ENCODE peak calls at places on chromosomes 2 and 18, in seven cellular contexts. One of them, this sample, is unnamed.

GRCh38 chr2:71888741-71889445 is 258.8 kb downstream of the CYP26B1 start:
- DNase-seq in activated CD8-positive, alpha-beta memory T cell treated with anti-CD3 and anti-CD28 coated beads, Interleukin-2, amount 50 U/mL, for 48 hours: no peak
- DNase-seq in hippocampal formation: no peak
- DNase-seq in HT1080: peak; percentile 31
- DNase-seq in cardiac fibroblast: no peak
- DNase-seq in H9: no peak
- DNase-seq in kidney epithelial cell: no peak
- DNase-seq in this sample: peak; percentile 50

GRCh38 chr2:201515573-201516246 is 64.2 kb downstream of the STRADB start:
- DNase-seq in activated CD8-positive, alpha-beta memory T cell treated with anti-CD3 and anti-CD28 coated beads, Interleukin-2, amount 50 U/mL, for 48 hours: no peak
- DNase-seq in hippocampal formation: no peak
- DNase-seq in HT1080: no peak
- DNase-seq in cardiac fibroblast: no peak
- DNase-seq in H9: no peak
- DNase-seq in kidney epithelial cell: no peak
- DNase-seq in this sample: no peak

GRCh38 chr2:190563109-190563508 is 28.6 kb upstream of the NEMP2 start:
- DNase-seq in activated CD8-positive, alpha-beta memory T cell treated with anti-CD3 and anti-CD28 coated beads, Interleukin-2, amount 50 U/mL, for 48 hours: no peak
- DNase-seq in hippocampal formation: no peak
- DNase-seq in HT1080: no peak
- DNase-seq in cardiac fibroblast: no peak
- DNase-seq in H9: no peak
- DNase-seq in kidney epithelial cell: peak; percentile 45
- DNase-seq in this sample: no peak

GRCh38 chr2:15931950-15932349 is 8.4 kb upstream of the MYCN start:
- DNase-seq in activated CD8-positive, alpha-beta memory T cell treated with anti-CD3 and anti-CD28 coated beads, Interleukin-2, amount 50 U/mL, for 48 hours: no peak
- DNase-seq in hippocampal formation: no peak
- DNase-seq in HT1080: no peak
- DNase-seq in cardiac fibroblast: no peak
- DNase-seq in H9: no peak
- DNase-seq in kidney epithelial cell: no peak
- DNase-seq in this sample: no peak

GRCh38 chr2:159879061-159879604 is 81.1 kb upstream of the CD302 start:
- DNase-seq in activated CD8-positive, alpha-beta memory T cell treated with anti-CD3 and anti-CD28 coated beads, Interleukin-2, amount 50 U/mL, for 48 hours: no peak
- DNase-seq in hippocampal formation: no peak
- DNase-seq in HT1080: no peak
- DNase-seq in cardiac fibroblast: peak; percentile 56
- DNase-seq in H9: no peak
- DNase-seq in kidney epithelial cell: no peak
- DNase-seq in this sample: no peak

GRCh38 chr18:33849731-33850130 is 271.7 kb downstream of the ASXL3 start:
- DNase-seq in activated CD8-positive, alpha-beta memory T cell treated with anti-CD3 and anti-CD28 coated beads, Interleukin-2, amount 50 U/mL, for 48 hours: no peak
- DNase-seq in hippocampal formation: no peak
- DNase-seq in HT1080: no peak
- DNase-seq in cardiac fibroblast: no peak
- DNase-seq in H9: no peak
- DNase-seq in kidney epithelial cell: no peak
- DNase-seq in this sample: no peak

GRCh38 chr2:207463433-207463832 is 66.3 kb upstream of the CREB1 start:
- DNase-seq in activated CD8-positive, alpha-beta memory T cell treated with anti-CD3 and anti-CD28 coated beads, Interleukin-2, amount 50 U/mL, for 48 hours: no peak
- DNase-seq in hippocampal formation: no peak
- DNase-seq in HT1080: no peak
- DNase-seq in cardiac fibroblast: peak; percentile 30
- DNase-seq in H9: no peak
- DNase-seq in kidney epithelial cell: no peak
- DNase-seq in this sample: no peak

GRCh38 chr18:68017385-68017784 is 500.9 kb upstream of the DSEL start:
- DNase-seq in activated CD8-positive, alpha-beta memory T cell treated with anti-CD3 and anti-CD28 coated beads, Interleukin-2, amount 50 U/mL, for 48 hours: no peak
- DNase-seq in hippocampal formation: no peak
- DNase-seq in HT1080: no peak
- DNase-seq in cardiac fibroblast: no peak
- DNase-seq in H9: no peak
- DNase-seq in kidney epithelial cell: no peak
- DNase-seq in this sample: no peak

GRCh38 chr2:169819106-169819505 is 5.6 kb downstream of the METTL5 start:
- DNase-seq in activated CD8-positive, alpha-beta memory T cell treated with anti-CD3 and anti-CD28 coated beads, Interleukin-2, amount 50 U/mL, for 48 hours: no peak
- DNase-seq in hippocampal formation: no peak
- DNase-seq in HT1080: peak; percentile 28
- DNase-seq in cardiac fibroblast: peak; percentile 60
- DNase-seq in H9: no peak
- DNase-seq in kidney epithelial cell: no peak
- DNase-seq in this sample: no peak

GRCh38 chr2:190867182-190867581 is 13.4 kb upstream of the GLS start:
- DNase-seq in activated CD8-positive, alpha-beta memory T cell treated with anti-CD3 and anti-CD28 coated beads, Interleukin-2, amount 50 U/mL, for 48 hours: no peak
- DNase-seq in hippocampal formation: no peak
- DNase-seq in HT1080: no peak
- DNase-seq in cardiac fibroblast: peak; percentile 58
- DNase-seq in H9: no peak
- DNase-seq in kidney epithelial cell: no peak
- DNase-seq in this sample: no peak

GRCh38 chr2:217338306-217338916 is 478.5 kb upstream of the TNP1 start:
- DNase-seq in activated CD8-positive, alpha-beta memory T cell treated with anti-CD3 and anti-CD28 coated beads, Interleukin-2, amount 50 U/mL, for 48 hours: no peak
- DNase-seq in hippocampal formation: no peak
- DNase-seq in HT1080: peak; percentile 61
- DNase-seq in cardiac fibroblast: peak; percentile 48
- DNase-seq in H9: no peak
- DNase-seq in kidney epithelial cell: peak; percentile 25
- DNase-seq in this sample: no peak

GRCh38 chr18:36419913-36420531 is 122.5 kb downstream of the FHOD3 start:
- DNase-seq in activated CD8-positive, alpha-beta memory T cell treated with anti-CD3 and anti-CD28 coated beads, Interleukin-2, amount 50 U/mL, for 48 hours: no peak
- DNase-seq in hippocampal formation: no peak
- DNase-seq in HT1080: peak; percentile 64
- DNase-seq in cardiac fibroblast: no peak
- DNase-seq in H9: no peak
- DNase-seq in kidney epithelial cell: peak; percentile 67
- DNase-seq in this sample: no peak

GRCh38 chr2:66455490-66455889 is 20.6 kb downstream of the MEIS1 start:
- DNase-seq in activated CD8-positive, alpha-beta memory T cell treated with anti-CD3 and anti-CD28 coated beads, Interleukin-2, amount 50 U/mL, for 48 hours: no peak
- DNase-seq in hippocampal formation: no peak
- DNase-seq in HT1080: no peak
- DNase-seq in cardiac fibroblast: no peak
- DNase-seq in H9: no peak
- DNase-seq in kidney epithelial cell: no peak
- DNase-seq in this sample: no peak

GRCh38 chr2:146997945-146998344 is 846.9 kb upstream of the ACVR2A start:
- DNase-seq in activated CD8-positive, alpha-beta memory T cell treated with anti-CD3 and anti-CD28 coated beads, Interleukin-2, amount 50 U/mL, for 48 hours: no peak
- DNase-seq in hippocampal formation: no peak
- DNase-seq in HT1080: no peak
- DNase-seq in cardiac fibroblast: no peak
- DNase-seq in H9: no peak
- DNase-seq in kidney epithelial cell: no peak
- DNase-seq in this sample: no peak

GRCh38 chr18:58661423-58661822 is 9.8 kb upstream of the MALT1 start:
- DNase-seq in activated CD8-positive, alpha-beta memory T cell treated with anti-CD3 and anti-CD28 coated beads, Interleukin-2, amount 50 U/mL, for 48 hours: no peak
- DNase-seq in hippocampal formation: no peak
- DNase-seq in HT1080: peak; percentile 13
- DNase-seq in cardiac fibroblast: peak; percentile 42
- DNase-seq in H9: no peak
- DNase-seq in kidney epithelial cell: no peak
- DNase-seq in this sample: no peak

GRCh38 chr2:98457045-98457696 is 12.5 kb downstream of the INPP4A start:
- DNase-seq in activated CD8-positive, alpha-beta memory T cell treated with anti-CD3 and anti-CD28 coated beads, Interleukin-2, amount 50 U/mL, for 48 hours: no peak
- DNase-seq in hippocampal formation: no peak
- DNase-seq in HT1080: peak; percentile 51
- DNase-seq in cardiac fibroblast: peak; percentile 73
- DNase-seq in H9: no peak
- DNase-seq in kidney epithelial cell: no peak
- DNase-seq in this sample: peak; percentile 38

GRCh38 chr2:9518163-9518562 is 37.5 kb downstream of the ADAM17 start:
- DNase-seq in activated CD8-positive, alpha-beta memory T cell treated with anti-CD3 and anti-CD28 coated beads, Interleukin-2, amount 50 U/mL, for 48 hours: no peak
- DNase-seq in hippocampal formation: no peak
- DNase-seq in HT1080: no peak
- DNase-seq in cardiac fibroblast: no peak
- DNase-seq in H9: no peak
- DNase-seq in kidney epithelial cell: no peak
- DNase-seq in this sample: no peak

GRCh38 chr2:72778410-72778809 is 47.4 kb downstream of the EXOC6B start:
- DNase-seq in activated CD8-positive, alpha-beta memory T cell treated with anti-CD3 and anti-CD28 coated beads, Interleukin-2, amount 50 U/mL, for 48 hours: no peak
- DNase-seq in hippocampal formation: no peak
- DNase-seq in HT1080: peak; percentile 75
- DNase-seq in cardiac fibroblast: peak; percentile 74
- DNase-seq in H9: no peak
- DNase-seq in kidney epithelial cell: peak; percentile 64
- DNase-seq in this sample: no peak

GRCh38 chr18:74951165-74951760 is 257.7 kb downstream of the PTGR3 start:
- DNase-seq in activated CD8-positive, alpha-beta memory T cell treated with anti-CD3 and anti-CD28 coated beads, Interleukin-2, amount 50 U/mL, for 48 hours: no peak
- DNase-seq in hippocampal formation: no peak
- DNase-seq in HT1080: peak; percentile 80
- DNase-seq in cardiac fibroblast: peak; percentile 84
- DNase-seq in H9: no peak
- DNase-seq in kidney epithelial cell: peak; percentile 83
- DNase-seq in this sample: no peak

GRCh38 chr2:98550165-98550564 is 58.1 kb downstream of the COA5 start:
- DNase-seq in activated CD8-positive, alpha-beta memory T cell treated with anti-CD3 and anti-CD28 coated beads, Interleukin-2, amount 50 U/mL, for 48 hours: no peak
- DNase-seq in hippocampal formation: no peak
- DNase-seq in HT1080: no peak
- DNase-seq in cardiac fibroblast: no peak
- DNase-seq in H9: no peak
- DNase-seq in kidney epithelial cell: no peak
- DNase-seq in this sample: peak; percentile 43

GRCh38 chr2:231299267-231299666 is 96.2 kb upstream of the B3GNT7 start:
- DNase-seq in activated CD8-positive, alpha-beta memory T cell treated with anti-CD3 and anti-CD28 coated beads, Interleukin-2, amount 50 U/mL, for 48 hours: no peak
- DNase-seq in hippocampal formation: no peak
- DNase-seq in HT1080: no peak
- DNase-seq in cardiac fibroblast: no peak
- DNase-seq in H9: no peak
- DNase-seq in kidney epithelial cell: no peak
- DNase-seq in this sample: no peak

GRCh38 chr2:32564417-32565035 is 63.3 kb upstream of the TTC27 start:
- DNase-seq in activated CD8-positive, alpha-beta memory T cell treated with anti-CD3 and anti-CD28 coated beads, Interleukin-2, amount 50 U/mL, for 48 hours: no peak
- DNase-seq in hippocampal formation: no peak
- DNase-seq in HT1080: no peak
- DNase-seq in cardiac fibroblast: no peak
- DNase-seq in H9: no peak
- DNase-seq in kidney epithelial cell: no peak
- DNase-seq in this sample: no peak

GRCh38 chr18:784470-785172 is 27.4 kb downstream of the YES1 start:
- DNase-seq in activated CD8-positive, alpha-beta memory T cell treated with anti-CD3 and anti-CD28 coated beads, Interleukin-2, amount 50 U/mL, for 48 hours: no peak
- DNase-seq in hippocampal formation: no peak
- DNase-seq in HT1080: no peak
- DNase-seq in cardiac fibroblast: no peak
- DNase-seq in H9: no peak
- DNase-seq in kidney epithelial cell: no peak
- DNase-seq in this sample: no peak

GRCh38 chr2:241817126-241817820 is 8.3 kb downstream of the NEU4 start:
- DNase-seq in activated CD8-positive, alpha-beta memory T cell treated with anti-CD3 and anti-CD28 coated beads, Interleukin-2, amount 50 U/mL, for 48 hours: peak; percentile 56
- DNase-seq in hippocampal formation: no peak
- DNase-seq in HT1080: no peak
- DNase-seq in cardiac fibroblast: no peak
- DNase-seq in H9: peak; percentile 37
- DNase-seq in kidney epithelial cell: no peak
- DNase-seq in this sample: peak; percentile 57

GRCh38 chr2:43472527-43473194 is 123.2 kb downstream of the THADA start:
- DNase-seq in activated CD8-positive, alpha-beta memory T cell treated with anti-CD3 and anti-CD28 coated beads, Interleukin-2, amount 50 U/mL, for 48 hours: no peak
- DNase-seq in hippocampal formation: no peak
- DNase-seq in HT1080: peak; percentile 26
- DNase-seq in cardiac fibroblast: no peak
- DNase-seq in H9: no peak
- DNase-seq in kidney epithelial cell: no peak
- DNase-seq in this sample: no peak

GRCh38 chr2:32810909-32811495 is 135.8 kb upstream of the LTBP1 start:
- DNase-seq in activated CD8-positive, alpha-beta memory T cell treated with anti-CD3 and anti-CD28 coated beads, Interleukin-2, amount 50 U/mL, for 48 hours: no peak
- DNase-seq in hippocampal formation: no peak
- DNase-seq in HT1080: no peak
- DNase-seq in cardiac fibroblast: no peak
- DNase-seq in H9: no peak
- DNase-seq in kidney epithelial cell: no peak
- DNase-seq in this sample: no peak

GRCh38 chr18:9594782-9595181 is 19.6 kb downstream of the PPP4R1 start:
- DNase-seq in activated CD8-positive, alpha-beta memory T cell treated with anti-CD3 and anti-CD28 coated beads, Interleukin-2, amount 50 U/mL, for 48 hours: no peak
- DNase-seq in hippocampal formation: no peak
- DNase-seq in HT1080: no peak
- DNase-seq in cardiac fibroblast: no peak
- DNase-seq in H9: no peak
- DNase-seq in kidney epithelial cell: no peak
- DNase-seq in this sample: no peak

GRCh38 chr2:150062416-150062815 is 425.1 kb downstream of the RND3 start:
- DNase-seq in activated CD8-positive, alpha-beta memory T cell treated with anti-CD3 and anti-CD28 coated beads, Interleukin-2, amount 50 U/mL, for 48 hours: no peak
- DNase-seq in hippocampal formation: no peak
- DNase-seq in HT1080: no peak
- DNase-seq in cardiac fibroblast: peak; percentile 65
- DNase-seq in H9: no peak
- DNase-seq in kidney epithelial cell: no peak
- DNase-seq in this sample: no peak

GRCh38 chr2:110860620-110861019 is 128.2 kb downstream of the ACOXL start:
- DNase-seq in activated CD8-positive, alpha-beta memory T cell treated with anti-CD3 and anti-CD28 coated beads, Interleukin-2, amount 50 U/mL, for 48 hours: no peak
- DNase-seq in hippocampal formation: no peak
- DNase-seq in HT1080: no peak
- DNase-seq in cardiac fibroblast: no peak
- DNase-seq in H9: no peak
- DNase-seq in kidney epithelial cell: no peak
- DNase-seq in this sample: no peak

GRCh38 chr18:31097666-31098065 is 4.6 kb downstream of the DSC2 start:
- DNase-seq in activated CD8-positive, alpha-beta memory T cell treated with anti-CD3 and anti-CD28 coated beads, Interleukin-2, amount 50 U/mL, for 48 hours: no peak
- DNase-seq in hippocampal formation: no peak
- DNase-seq in HT1080: no peak
- DNase-seq in cardiac fibroblast: no peak
- DNase-seq in H9: no peak
- DNase-seq in kidney epithelial cell: no peak
- DNase-seq in this sample: no peak

This sample was measured in right atrium auricular region.